ENCODE peak calls at places on chromosome 2, in six cellular contexts. L is GM04504, C is mesothelial cell of epicardium, R is dermis blood vessel endothelial cell, G is heart right ventricle, I is activated gamma-delta T cell. H is an unnamed sample.
A peak's percentile ranks its signal among the peaks of the same experiment; 100 is the strongest.

GRCh38 chr2:138415891-138416494 is 85.6 kb upstream of the SPOPL start:
- DNase-seq in L (no peak), C (no peak), R (peak; percentile 28), G (no peak), I (no peak), H (no peak)

GRCh38 chr2:48715042-48715899 is 40.3 kb downstream of the LHCGR start:
- DNase-seq in L (no peak), C (peak; percentile 58), R (peak; percentile 19), G (peak; percentile 6), I (no peak), H (no peak)

GRCh38 chr2:176137249-176137573 is 7.7 kb downstream of the HOXD8 start:
- DNase-seq in L (no peak), C (no peak), R (peak; percentile 30), G (no peak), I (no peak), H (no peak)

GRCh38 chr2:88903744-88904353 is 212.4 kb downstream of the RPIA start:
- DNase-seq in L (no peak), C (no peak), R (peak; percentile 67), G (peak; percentile 6), I (no peak), H (peak; percentile 23)

GRCh38 chr2:70793450-70793849 is 3.0 kb upstream of the FIGLA start:
- DNase-seq in L (no peak), C (no peak), R (no peak), G (no peak), I (no peak), H (no peak)

GRCh38 chr2:30185175-30185574 is 38.4 kb downstream of the YPEL5 start:
- DNase-seq in L (no peak), C (no peak), R (no peak), G (no peak), I (no peak), H (no peak)

GRCh38 chr2:221477697-221478096 is 94.4 kb downstream of the EPHA4 start:
- DNase-seq in L (no peak), C (no peak), R (no peak), G (no peak), I (no peak), H (no peak)

GRCh38 chr2:102310964-102311640 is at the start of gene IL1RL1:
- DNase-seq in L (no peak), C (no peak), R (no peak), G (no peak), I (no peak), H (no peak)